ENCODE peak calls at places on chromosome 12, in five cellular contexts. J is effector CD4-positive, alpha-beta T cell; Y is activated CD4-positive, alpha-beta T cell treated with anti-CD3 and anti-CD28 coated beads, Interleukin-2, amount 50 U/mL, for 4 hours; B is SK-MEL-5; I is HFF-Myc. X is an unnamed sample.

GRCh38 chr12:48199784-48200198 is 3.3 kb downstream of the OR10AD1 start:
- DNase-seq in J (no peak), I (no peak), Y (no peak), B (no peak), X (no peak)

GRCh38 chr12:82583756-82584155 is 103.0 kb upstream of the TMTC2 start:
- DNase-seq in Y (no peak), I (no peak), B (no peak), J (no peak), X (no peak)

GRCh38 chr12:31588976-31589375 is 2.0 kb downstream of the DENND5B start:
- DNase-seq in J (no peak), B (no peak), I (no peak), Y (no peak), X (no peak)

GRCh38 chr12:11015775-11016430 is 6.5 kb downstream of the TAS2R19 start:
- DNase-seq in B (peak; percentile 10), I (no peak), J (no peak), Y (no peak), X (no peak)

GRCh38 chr12:7061138-7061537 is 620 bp downstream of the C1S start:
- DNase-seq in Y (no peak), J (no peak), B (no peak), I (no peak), X (no peak)

GRCh38 chr12:8698830-8699330 is 1.1 kb downstream of the RIMKLB start:
- DNase-seq in B (no peak), I (no peak), J (no peak), Y (no peak), X (no peak)

GRCh38 chr12:76250256-76250655 is 98.0 kb downstream of the BBS10 start:
- DNase-seq in I (no peak), B (no peak), Y (no peak), J (no peak), X (no peak)

GRCh38 chr12:127351481-127352010 is 915.4 kb upstream of the TMEM132C start:
- DNase-seq in B (peak; percentile 6), I (no peak), J (no peak), Y (no peak), X (no peak)

GRCh38 chr12:10205251-10205807 is 7.3 kb upstream of the GABARAPL1 start:
- DNase-seq in J (no peak), Y (no peak), B (no peak), I (no peak), X (no peak)

GRCh38 chr12:117564885-117565284 is 203.5 kb upstream of the NOS1 start:
- DNase-seq in B (peak; percentile 63), J (no peak), Y (no peak), I (no peak), X (no peak)

GRCh38 chr12:16542586-16542985 is 63.4 kb downstream of the LMO3 start:
- DNase-seq in Y (no peak), J (no peak), I (no peak), B (no peak), X (no peak)

GRCh38 chr12:49800421-49801140 is 27.6 kb downstream of the NCKAP5L start:
- DNase-seq in Y (no peak), I (no peak), J (no peak), B (no peak), X (no peak)

GRCh38 chr12:42946776-42947435 is 357.4 kb upstream of the PRICKLE1 start:
- DNase-seq in I (no peak), Y (no peak), B (no peak), J (no peak), X (no peak)

X was measured in effector memory CD8-positive, alpha-beta T cell.